ENCODE peak calls at places on chromosomes 16 and 17, in eight cellular contexts. U, E, G, I, K, V, C and F are unnamed samples.

GRCh38 chr16:70476272-70477020 is 22.1 kb downstream of the FCSK start:
- DNase-seq in C (no peak), I (peak), U (peak), G (no peak), V (peak), K (peak), E (no peak), F (peak)

GRCh38 chr16:200388-200787 is 20.1 kb downstream of the HBQ1 start:
- DNase-seq in K (no peak), V (no peak), G (no peak), U (peak), E (no peak), C (no peak), I (no peak), F (no peak)

GRCh38 chr17:18231156-18231555 is 5.7 kb downstream of the LLGL1 start:
- DNase-seq in I (no peak), E (no peak), V (no peak), U (no peak), G (no peak), K (no peak), C (no peak), F (no peak)

GRCh38 chr17:77861981-77862645 is 96.4 kb upstream of the TNRC6C start:
- DNase-seq in G (no peak), E (no peak), V (no peak), K (no peak), I (no peak), C (no peak), U (no peak), F (no peak)

GRCh38 chr16:17768257-17768656 is 297.5 kb upstream of the XYLT1 start:
- DNase-seq in V (no peak), C (no peak), E (no peak), G (no peak), U (no peak), K (no peak), I (no peak), F (no peak)

GRCh38 chr16:8850279-8850885 is 18.4 kb downstream of the CARHSP1 start:
- DNase-seq in V (no peak), K (peak), G (no peak), E (no peak), U (no peak), I (no peak), C (no peak), F (no peak)

GRCh38 chr17:41810659-41811548 is 845 bp downstream of the P3H4 start:
- DNase-seq in V (no peak), U (peak), I (no peak), K (no peak), E (no peak), G (peak), C (peak), F (no peak)

GRCh38 chr16:1788708-1789100 is 4.8 kb downstream of the IGFALS start:
- DNase-seq in I (no peak), U (no peak), C (no peak), E (no peak), G (no peak), K (no peak), V (no peak), F (no peak)

GRCh38 chr16:49856741-49857330 is 924 bp upstream of the ZNF423 start:
- DNase-seq in U (peak), G (peak), K (peak), I (peak), E (peak), V (no peak), C (peak), F (no peak)

GRCh38 chr16:19130852-19131808 is 17.4 kb downstream of the ITPRIPL2 start:
- DNase-seq in I (no peak), E (peak), U (peak), V (no peak), G (no peak), K (peak), C (no peak), F (peak)

GRCh38 chr17:7233701-7234099 is 617 bp downstream of the DVL2 start:
- DNase-seq in C (no peak), G (no peak), E (no peak), V (no peak), K (no peak), I (no peak), U (no peak), F (no peak)

GRCh38 chr16:57045694-57046381 is 46.5 kb upstream of the CPNE2 start:
- DNase-seq in C (peak), G (no peak), K (peak), E (peak), I (peak), U (no peak), V (no peak), F (no peak)

GRCh38 chr17:50022463-50023130 is 27.6 kb upstream of the DLX3 start:
- DNase-seq in U (no peak), G (no peak), E (no peak), I (no peak), K (no peak), C (no peak), V (no peak), F (no peak)